ENCODE peak calls at places on chromosome 18, in five cellular contexts. V is T-cell, N is foreskin fibroblast, M is midbrain, L is NCI-H2081. Y is an unnamed sample.

GRCh38 chr18:6997802-6998201 is 119.8 kb downstream of the LAMA1 start:
- DNase-seq in N (peak; percentile 39), L (no peak), V (no peak), M (no peak), Y (no peak)

GRCh38 chr18:74804677-74805076 is 207.0 kb downstream of the ZNF407 start:
- DNase-seq in L (peak; percentile 89), V (no peak), N (no peak), M (no peak), Y (peak; percentile 33)

GRCh38 chr18:63971320-63972071 is 1.6 kb downstream of the SERPINB8 start:
- DNase-seq in V (no peak), N (no peak), L (no peak), M (peak; percentile 7), Y (no peak)

GRCh38 chr18:28922936-28923335 is 746.0 kb upstream of the CDH2 start:
- DNase-seq in M (no peak), L (no peak), V (no peak), N (no peak), Y (no peak)

GRCh38 chr18:8238507-8238906 is 370.7 kb upstream of the RAB12 start:
- DNase-seq in V (no peak), N (no peak), L (no peak), M (no peak), Y (no peak)

GRCh38 chr18:46712406-46712805 is 44.4 kb downstream of the ST8SIA5 start:
- DNase-seq in L (no peak), M (no peak), V (no peak), N (peak; percentile 88), Y (no peak)

GRCh38 chr18:62781893-62782292 is 66.6 kb downstream of the PHLPP1 start:
- DNase-seq in N (peak; percentile 91), L (peak; percentile 26), V (no peak), M (no peak), Y (peak; percentile 58)

GRCh38 chr18:12017079-12017478 is 35.8 kb downstream of the IMPA2 start:
- DNase-seq in L (no peak), N (no peak), V (no peak), M (no peak), Y (no peak)

GRCh38 chr18:26617151-26617554 is 68.8 kb upstream of the KCTD1 start:
- DNase-seq in L (no peak), N (peak; percentile 75), V (no peak), M (no peak), Y (no peak)

GRCh38 chr18:3704556-3705162 is 254.7 kb downstream of the TGIF1 start:
- DNase-seq in V (no peak), L (no peak), M (no peak), N (no peak), Y (peak; percentile 22)

GRCh38 chr18:47968721-47969120 is 38.3 kb upstream of the SMAD2 start:
- DNase-seq in V (no peak), N (no peak), M (no peak), L (no peak), Y (no peak)

GRCh38 chr18:24586662-24587360 is 126.4 kb downstream of the HRH4 start:
- DNase-seq in V (no peak), N (no peak), L (no peak), M (no peak), Y (no peak)

GRCh38 chr18:31497711-31498449 is at the start of gene DSG2:
- DNase-seq in M (no peak), V (no peak), L (peak; percentile 71), N (no peak), Y (peak; percentile 63)

GRCh38 chr18:60372598-60372997 is at the start of gene MC4R:
- DNase-seq in L (peak; percentile 94), N (peak; percentile 76), M (peak; percentile 24), V (no peak), Y (peak; percentile 56)

Y was measured in NCI-H345.